ENCODE peak calls at places on chromosomes 6 and 20, in five cellular contexts. One of them, this sample, is unnamed.

GRCh38 chr20:54168961-54169862 is 4.6 kb downstream of the CYP24A1 start:
- DNase-seq in IMR-90: no peak
- DNase-seq in H9: no peak
- DNase-seq in trophoblast cell: peak
- DNase-seq in mesenchymal stem cell: no peak
- DNase-seq in this sample: no peak

GRCh38 chr6:37478827-37479226 is 20.9 kb downstream of the CCDC167 start:
- DNase-seq in IMR-90: no peak
- DNase-seq in H9: no peak
- DNase-seq in trophoblast cell: no peak
- DNase-seq in mesenchymal stem cell: no peak
- DNase-seq in this sample: no peak

GRCh38 chr6:135250751-135251356 is 69.7 kb downstream of the MYB start:
- DNase-seq in IMR-90: no peak
- DNase-seq in H9: peak
- DNase-seq in trophoblast cell: no peak
- DNase-seq in mesenchymal stem cell: no peak
- DNase-seq in this sample: peak

GRCh38 chr6:160972111-160972510 is 19.5 kb upstream of the MAP3K4 start:
- DNase-seq in IMR-90: peak
- DNase-seq in H9: no peak
- DNase-seq in trophoblast cell: no peak
- DNase-seq in mesenchymal stem cell: peak
- DNase-seq in this sample: no peak

GRCh38 chr20:25341716-25342680 is 48.6 kb downstream of the ABHD12 start:
- DNase-seq in IMR-90: peak
- DNase-seq in H9: no peak
- DNase-seq in trophoblast cell: no peak
- DNase-seq in mesenchymal stem cell: peak
- DNase-seq in this sample: no peak

GRCh38 chr6:132404736-132405135 is 3.5 kb upstream of the MOXD1 start:
- DNase-seq in IMR-90: peak
- DNase-seq in H9: no peak
- DNase-seq in trophoblast cell: no peak
- DNase-seq in mesenchymal stem cell: no peak
- DNase-seq in this sample: no peak

GRCh38 chr6:89564752-89565427 is 73.7 kb downstream of the LYRM2 start:
- DNase-seq in IMR-90: no peak
- DNase-seq in H9: no peak
- DNase-seq in trophoblast cell: no peak
- DNase-seq in mesenchymal stem cell: peak
- DNase-seq in this sample: no peak

GRCh38 chr20:57481281-57481711 is 43.6 kb downstream of the CTCFL start:
- DNase-seq in IMR-90: no peak
- DNase-seq in H9: no peak
- DNase-seq in trophoblast cell: no peak
- DNase-seq in mesenchymal stem cell: no peak
- DNase-seq in this sample: no peak

GRCh38 chr20:50464026-50464724 is 46.0 kb upstream of the PTPN1 start:
- DNase-seq in IMR-90: peak
- DNase-seq in H9: peak
- DNase-seq in trophoblast cell: peak
- DNase-seq in mesenchymal stem cell: peak
- DNase-seq in this sample: peak

DNA sequence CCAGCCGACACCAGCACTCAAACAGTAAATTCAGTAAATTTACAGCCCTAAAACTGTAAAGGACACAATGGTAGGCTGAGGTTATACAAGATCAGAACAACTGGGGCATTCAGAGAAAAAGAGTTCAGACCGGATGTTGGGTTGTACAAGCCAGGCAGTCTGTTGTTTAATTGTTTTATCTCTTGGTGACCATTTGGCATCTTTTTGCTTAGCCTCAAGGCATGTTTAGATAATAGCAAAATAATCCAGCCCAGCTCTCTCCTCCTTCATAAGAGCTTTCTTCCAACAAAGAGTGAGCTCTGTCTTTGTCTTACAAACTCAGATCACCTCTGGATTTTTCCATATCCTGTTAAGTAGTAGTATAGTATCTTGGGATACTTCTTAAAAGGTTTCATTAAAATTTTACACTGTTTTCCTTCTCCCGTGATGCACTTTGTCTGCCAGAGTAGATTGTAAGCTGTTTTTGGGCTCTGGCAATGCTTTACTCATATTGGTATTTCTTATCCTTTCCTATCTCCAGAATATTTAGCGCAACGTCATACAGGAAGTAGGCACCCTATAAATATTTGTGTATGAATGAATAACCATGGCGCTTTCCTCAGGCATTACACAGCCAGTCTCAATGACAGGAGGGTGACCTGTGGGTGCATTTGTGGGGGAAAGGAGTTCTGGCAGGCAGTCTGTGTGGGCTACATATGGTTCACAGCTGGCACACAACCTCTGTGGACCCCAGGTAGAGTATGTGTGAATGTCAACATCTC is 35.7 kb upstream of the TRAM2 start:
- DNase-seq in IMR-90: peak
- DNase-seq in H9: no peak
- DNase-seq in trophoblast cell: no peak
- DNase-seq in mesenchymal stem cell: peak
- DNase-seq in this sample: no peak
- H3K4ac ChIP-seq in IMR-90: peak
- H3K4ac ChIP-seq in H9: no peak
- H3K4ac ChIP-seq in trophoblast cell: no peak
- H3K4ac ChIP-seq in mesenchymal stem cell: peak
- H3K4ac ChIP-seq in this sample: no peak

GRCh38 chr20:37450344-37450743 is 70.7 kb upstream of the NNAT start:
- DNase-seq in IMR-90: no peak
- DNase-seq in H9: no peak
- DNase-seq in trophoblast cell: no peak
- DNase-seq in mesenchymal stem cell: no peak
- DNase-seq in this sample: no peak
- H2BK5ac ChIP-seq in IMR-90: no peak
- H2BK5ac ChIP-seq in H9: no peak
- H2BK5ac ChIP-seq in trophoblast cell: no peak
- H2BK5ac ChIP-seq in mesenchymal stem cell: no peak
- H2BK5ac ChIP-seq in this sample: no peak

DNA sequence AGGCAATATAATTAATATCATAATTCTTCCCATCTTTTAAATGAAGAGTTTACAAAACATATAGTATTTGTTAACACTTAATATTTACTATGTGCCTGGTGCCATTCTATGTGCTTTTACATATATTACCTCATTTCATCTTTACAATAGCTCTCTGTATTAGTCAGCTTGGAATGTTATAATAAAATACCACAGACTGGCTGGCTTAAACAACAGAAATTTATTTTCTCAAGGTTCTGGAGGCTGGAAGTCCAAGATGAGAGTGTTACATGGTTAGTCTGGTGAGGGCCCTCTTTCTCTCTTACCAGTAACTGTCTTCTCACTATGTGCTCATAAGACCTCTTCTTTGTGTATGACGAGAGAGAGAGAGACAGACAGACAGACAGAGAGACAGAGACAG is 110.2 kb downstream of the NKAIN2 start:
- DNase-seq in IMR-90: peak
- DNase-seq in H9: no peak
- DNase-seq in trophoblast cell: no peak
- DNase-seq in mesenchymal stem cell: peak
- DNase-seq in this sample: no peak
- H3K4ac ChIP-seq in IMR-90: peak
- H3K4ac ChIP-seq in H9: no peak
- H3K4ac ChIP-seq in trophoblast cell: no peak
- H3K4ac ChIP-seq in mesenchymal stem cell: no peak
- H3K4ac ChIP-seq in this sample: no peak

DNA sequence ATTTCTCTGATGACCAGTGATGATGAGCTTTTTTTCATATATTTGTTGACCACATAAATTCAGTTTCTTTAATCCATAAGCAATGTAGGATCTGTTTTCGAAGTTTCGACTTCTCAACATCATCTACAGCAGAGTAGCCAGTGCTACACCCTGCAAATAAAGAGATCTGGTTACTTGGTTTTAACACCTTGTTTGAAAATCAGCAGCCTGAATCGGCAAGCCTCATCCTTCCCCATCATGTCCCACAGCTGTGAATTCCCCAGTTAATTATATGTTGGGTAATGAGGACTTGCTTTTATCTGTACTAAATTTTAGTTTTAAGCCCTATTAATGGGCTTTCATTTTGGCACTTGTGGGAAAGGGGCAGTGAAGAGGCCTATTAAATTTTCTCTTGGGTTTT is 80.6 kb downstream of the BMP2 start:
- DNase-seq in IMR-90: no peak
- DNase-seq in H9: no peak
- DNase-seq in trophoblast cell: no peak
- DNase-seq in mesenchymal stem cell: no peak
- DNase-seq in this sample: no peak
- H2BK5ac ChIP-seq in IMR-90: no peak
- H2BK5ac ChIP-seq in H9: no peak
- H2BK5ac ChIP-seq in trophoblast cell: no peak
- H2BK5ac ChIP-seq in mesenchymal stem cell: no peak
- H2BK5ac ChIP-seq in this sample: no peak

DNA sequence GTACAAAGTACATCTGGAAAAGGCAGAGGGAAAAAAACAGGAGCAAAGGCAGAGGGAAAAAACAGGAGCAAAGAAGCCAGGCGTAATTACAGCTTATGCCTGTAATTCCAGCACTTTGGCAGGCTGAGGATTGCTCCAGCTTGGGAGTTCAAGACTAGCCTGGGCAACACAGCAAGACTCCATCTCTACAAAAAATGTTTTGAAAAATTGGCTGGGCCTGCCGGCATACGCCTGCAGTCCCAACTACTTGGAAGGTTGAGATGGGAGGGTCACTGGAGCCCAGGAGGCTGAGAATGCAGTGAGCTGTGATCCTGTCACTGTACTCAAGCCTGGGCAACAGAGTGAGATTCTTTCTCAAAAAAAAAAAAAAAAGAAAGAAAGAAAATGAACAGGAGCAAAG is 19.0 kb upstream of the CBFA2T2 start:
- DNase-seq in IMR-90: no peak
- DNase-seq in H9: no peak
- DNase-seq in trophoblast cell: no peak
- DNase-seq in mesenchymal stem cell: no peak
- DNase-seq in this sample: no peak
- H3K4ac ChIP-seq in IMR-90: no peak
- H3K4ac ChIP-seq in H9: no peak
- H3K4ac ChIP-seq in trophoblast cell: no peak
- H3K4ac ChIP-seq in mesenchymal stem cell: no peak
- H3K4ac ChIP-seq in this sample: no peak

DNA sequence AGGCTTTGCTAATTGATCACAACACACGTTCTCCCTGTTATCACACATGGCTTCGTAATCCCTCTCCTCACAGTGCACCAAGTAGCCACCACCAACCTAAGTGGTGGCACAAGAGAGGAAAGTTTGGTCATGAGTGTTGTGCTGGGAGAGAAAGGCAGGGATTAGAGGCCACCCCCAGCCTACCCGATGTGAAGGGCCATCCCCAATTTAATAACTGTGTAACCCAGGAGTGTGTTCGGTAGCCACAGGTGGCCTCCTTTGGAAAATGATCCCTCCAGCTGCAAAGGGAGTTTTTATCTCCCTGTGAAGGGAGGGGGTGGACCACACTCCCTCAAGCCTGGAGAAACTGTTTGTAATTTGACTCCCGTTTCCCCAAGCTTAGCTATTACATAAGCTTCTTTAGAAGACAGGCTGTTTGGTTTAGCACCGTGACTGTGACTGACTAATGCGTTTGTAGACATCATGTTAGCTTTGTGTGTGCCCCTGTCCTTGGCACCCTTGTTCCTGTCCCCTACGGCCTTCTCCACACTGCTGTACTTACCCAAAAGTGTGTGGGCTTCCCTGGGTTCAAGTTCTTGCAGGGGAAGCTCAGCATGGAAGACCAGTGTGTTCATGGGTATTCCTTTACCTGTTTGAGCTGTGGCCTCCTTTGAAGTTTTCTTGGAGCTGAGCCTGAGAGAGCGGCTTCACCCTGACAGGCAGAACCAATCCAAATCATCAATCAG is 20.6 kb downstream of the PPP1R16B start:
- DNase-seq in IMR-90: peak
- DNase-seq in H9: no peak
- DNase-seq in trophoblast cell: no peak
- DNase-seq in mesenchymal stem cell: peak
- DNase-seq in this sample: peak
- H2BK5ac ChIP-seq in IMR-90: no peak
- H2BK5ac ChIP-seq in H9: no peak
- H2BK5ac ChIP-seq in trophoblast cell: no peak
- H2BK5ac ChIP-seq in mesenchymal stem cell: no peak
- H2BK5ac ChIP-seq in this sample: no peak

GRCh38 chr6:155314092-155314772 is at the start of gene TFB1M:
- DNase-seq in IMR-90: peak
- DNase-seq in H9: peak
- DNase-seq in trophoblast cell: peak
- DNase-seq in mesenchymal stem cell: peak
- DNase-seq in this sample: peak
- H3K4ac ChIP-seq in IMR-90: peak
- H3K4ac ChIP-seq in H9: no peak
- H3K4ac ChIP-seq in trophoblast cell: no peak
- H3K4ac ChIP-seq in mesenchymal stem cell: peak
- H3K4ac ChIP-seq in this sample: peak

GRCh38 chr20:63172726-63173125 is 43.2 kb downstream of the YTHDF1 start:
- DNase-seq in IMR-90: no peak
- DNase-seq in H9: peak
- DNase-seq in trophoblast cell: no peak
- DNase-seq in mesenchymal stem cell: no peak
- DNase-seq in this sample: no peak
- H2BK5ac ChIP-seq in IMR-90: no peak
- H2BK5ac ChIP-seq in H9: no peak
- H2BK5ac ChIP-seq in trophoblast cell: no peak
- H2BK5ac ChIP-seq in mesenchymal stem cell: no peak
- H2BK5ac ChIP-seq in this sample: peak

DNA sequence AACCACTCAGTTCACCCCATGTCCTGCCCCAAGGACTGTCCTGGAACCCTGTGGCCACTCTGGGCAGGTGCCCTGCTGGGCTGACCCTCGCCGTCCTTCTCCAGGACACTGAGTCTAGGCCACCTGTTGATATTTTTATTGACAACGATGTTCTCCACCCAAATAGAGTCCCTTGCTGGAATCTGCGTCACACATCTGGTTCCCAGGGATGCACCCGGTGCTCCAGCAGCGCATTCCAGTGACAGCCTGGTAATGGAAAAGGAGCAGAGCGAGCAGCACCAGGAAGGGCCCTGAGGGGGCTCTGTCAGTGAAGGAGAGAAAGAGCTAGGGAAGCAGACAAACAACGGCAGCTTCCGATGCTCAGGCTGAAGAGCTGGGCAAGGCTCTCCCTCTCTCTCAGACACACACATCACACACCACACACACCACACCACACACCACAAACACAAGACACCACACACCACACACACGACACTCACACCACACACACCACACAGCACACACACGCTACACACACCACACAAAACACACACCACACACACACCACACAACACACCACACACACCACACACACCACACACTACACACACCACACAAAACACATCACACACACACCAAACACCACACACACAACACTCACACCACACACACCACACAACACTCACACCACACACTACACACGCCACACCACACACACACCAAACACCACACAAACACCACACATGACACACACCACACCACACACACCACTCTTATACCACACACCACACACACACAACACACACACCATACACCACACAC is 117.9 kb upstream of the THBS2 start:
- DNase-seq in IMR-90: peak
- DNase-seq in H9: peak
- DNase-seq in trophoblast cell: peak
- DNase-seq in mesenchymal stem cell: peak
- DNase-seq in this sample: peak
- H3K4ac ChIP-seq in IMR-90: peak
- H3K4ac ChIP-seq in H9: no peak
- H3K4ac ChIP-seq in trophoblast cell: no peak
- H3K4ac ChIP-seq in mesenchymal stem cell: no peak
- H3K4ac ChIP-seq in this sample: no peak